ENCODE peak calls at places on chromosomes 7 and 10, in four cellular contexts. N, U, W and X are unnamed samples.

GRCh38 chr10:101725296-101725695 is 30.3 kb upstream of the FBXW4 start:
- DNase-seq in W (no peak), N (no peak), U (no peak), X (no peak)

GRCh38 chr7:45986355-45987298 is 65.6 kb upstream of the IGFBP3 start:
- DNase-seq in U (no peak), W (no peak), N (no peak), X (no peak)

GRCh38 chr7:28062197-28062988 is 118.2 kb downstream of the JAZF1 start:
- DNase-seq in U (peak; percentile 79), W (peak; percentile 73), N (no peak), X (peak; percentile 90)

GRCh38 chr10:93816123-93816747 is 58.5 kb downstream of the LGI1 start:
- DNase-seq in W (peak; percentile 72), N (peak; percentile 76), U (peak; percentile 83), X (peak; percentile 80)

GRCh38 chr10:71632896-71633600 is 86.5 kb downstream of the C10orf105 start:
- DNase-seq in N (no peak), W (no peak), U (no peak), X (no peak)

GRCh38 chr7:26167293-26167934 is 15.4 kb downstream of the NFE2L3 start:
- DNase-seq in N (no peak), U (no peak), W (no peak), X (no peak)

GRCh38 chr10:121188005-121188404 is 336.8 kb downstream of the WDR11 start:
- DNase-seq in U (no peak), N (no peak), W (peak; percentile 28), X (peak; percentile 16)

GRCh38 chr10:124128811-124129145 is 35.4 kb upstream of the CHST15 start:
- DNase-seq in N (no peak), W (no peak), U (no peak), X (no peak)

GRCh38 chr10:9944690-9945089 is 1073.0 kb upstream of the CELF2 start:
- DNase-seq in W (no peak), U (no peak), N (no peak), X (no peak)

GRCh38 chr7:31850601-31851000 is 163.6 kb downstream of the PPP1R17 start:
- DNase-seq in W (no peak), U (no peak), N (no peak), X (no peak)

GRCh38 chr10:26869528-26869927 is 8.8 kb upstream of the ABI1 start:
- DNase-seq in U (no peak), N (no peak), W (no peak), X (no peak)

GRCh38 chr10:42598249-42598873 is 40.0 kb downstream of the ZNF33B start:
- DNase-seq in U (no peak), N (no peak), W (no peak), X (no peak)

GRCh38 chr10:59708816-59709471 is 706 bp downstream of the SLC16A9 start:
- DNase-seq in W (peak; percentile 49), U (peak; percentile 65), N (peak; percentile 70), X (peak; percentile 45)

GRCh38 chr10:66804911-66805310 is 120.9 kb upstream of the LRRTM3 start:
- DNase-seq in U (no peak), N (no peak), W (no peak), X (no peak)

GRCh38 chr7:55971045-55971444 is 6.7 kb downstream of the NIPSNAP2 start:
- DNase-seq in W (no peak), U (no peak), N (no peak), X (no peak)

GRCh38 chr10:7789390-7789789 is 1.4 kb downstream of the ATP5F1C start:
- DNase-seq in U (no peak), W (no peak), N (no peak), X (peak; percentile 63)

GRCh38 chr10:65811931-65812525 is 1113.8 kb upstream of the LRRTM3 start:
- DNase-seq in N (no peak), W (no peak), U (no peak), X (peak; percentile 30)

GRCh38 chr7:27213904-27214586 is 14.2 kb upstream of the HOXA13 start:
- DNase-seq in U (no peak), N (no peak), W (no peak), X (no peak)

GRCh38 chr10:90969947-90970673 is 49.2 kb upstream of the ANKRD1 start:
- DNase-seq in U (no peak), N (no peak), W (no peak), X (no peak)

GRCh38 chr10:13001041-13001886 is at the start of gene CCDC3:
- DNase-seq in U (peak; percentile 67), N (peak; percentile 81), W (no peak), X (peak; percentile 26)

GRCh38 chr10:13684252-13684791 is 97.6 kb downstream of the PRPF18 start:
- DNase-seq in N (peak; percentile 79), W (peak; percentile 43), U (peak; percentile 77), X (peak; percentile 29)

GRCh38 chr10:27619329-27619728 is 115.2 kb downstream of the RAB18 start:
- DNase-seq in N (no peak), U (no peak), W (no peak), X (no peak)

GRCh38 chr7:135744938-135745701 is 3.5 kb downstream of the FAM180A start:
- DNase-seq in W (no peak), N (peak; percentile 74), U (peak; percentile 82), X (no peak)

GRCh38 chr10:97781541-97782331 is 9.9 kb upstream of the SFRP5 start:
- DNase-seq in U (no peak), W (no peak), N (no peak), X (no peak)

GRCh38 chr7:2724453-2725177 is 36.6 kb downstream of the AMZ1 start:
- DNase-seq in N (peak; percentile 32), U (peak; percentile 59), W (no peak), X (no peak)

GRCh38 chr7:55113760-55114541 is 95.1 kb downstream of the EGFR start:
- DNase-seq in N (no peak), W (no peak), U (no peak), X (no peak)

GRCh38 chr10:127968027-127968441 is 61.1 kb downstream of the PTPRE start:
- DNase-seq in U (peak; percentile 35), N (no peak), W (no peak), X (no peak)

GRCh38 chr10:133326745-133327650 is 9.7 kb downstream of the CALY start:
- DNase-seq in U (no peak), N (no peak), W (no peak), X (no peak)

GRCh38 chr10:34739915-34740314 is 75.2 kb downstream of the PARD3 start:
- DNase-seq in W (peak; percentile 39), U (no peak), N (no peak), X (peak; percentile 87)

GRCh38 chr7:43584200-43584586 is 1.3 kb downstream of the STK17A start:
- DNase-seq in W (peak; percentile 19), U (peak; percentile 87), N (no peak), X (no peak)

GRCh38 chr10:29921071-29921446 is 138.3 kb downstream of the JCAD start:
- DNase-seq in U (no peak), N (peak; percentile 73), W (no peak), X (peak; percentile 58)

GRCh38 chr10:95742529-95742884 is 13.5 kb upstream of the ENTPD1 start:
- DNase-seq in N (no peak), W (peak; percentile 52), U (no peak), X (peak; percentile 63)

GRCh38 chr7:18305866-18306265 is 189.7 kb upstream of the HDAC9 start:
- DNase-seq in U (no peak), W (no peak), N (no peak), X (no peak)

GRCh38 chr10:13915710-13916109 is 328.9 kb downstream of the PRPF18 start:
- DNase-seq in N (no peak), U (peak; percentile 58), W (no peak), X (no peak)

GRCh38 chr10:60444494-60445064 is 54.9 kb upstream of the ANK3 start:
- DNase-seq in N (no peak), W (no peak), U (no peak), X (no peak)

GRCh38 chr10:13117842-13118783 is 18.1 kb downstream of the OPTN start:
- DNase-seq in U (no peak), W (no peak), N (no peak), X (no peak)

GRCh38 chr10:63375458-63375857 is 90.3 kb downstream of the JMJD1C start:
- DNase-seq in W (no peak), N (no peak), U (no peak), X (no peak)

GRCh38 chr7:6252748-6253147 is 19.7 kb downstream of the CYTH3 start:
- DNase-seq in N (no peak), U (no peak), W (no peak), X (no peak)
- H3K4me1 ChIP-seq in N (peaks cover 89% of the 10 kb centered on the region), U (peaks cover 53% of the 10 kb centered on the region), W (peaks cover 8% of the 10 kb centered on the region), X (peaks cover 9% of the 10 kb centered on the region)

DNA sequence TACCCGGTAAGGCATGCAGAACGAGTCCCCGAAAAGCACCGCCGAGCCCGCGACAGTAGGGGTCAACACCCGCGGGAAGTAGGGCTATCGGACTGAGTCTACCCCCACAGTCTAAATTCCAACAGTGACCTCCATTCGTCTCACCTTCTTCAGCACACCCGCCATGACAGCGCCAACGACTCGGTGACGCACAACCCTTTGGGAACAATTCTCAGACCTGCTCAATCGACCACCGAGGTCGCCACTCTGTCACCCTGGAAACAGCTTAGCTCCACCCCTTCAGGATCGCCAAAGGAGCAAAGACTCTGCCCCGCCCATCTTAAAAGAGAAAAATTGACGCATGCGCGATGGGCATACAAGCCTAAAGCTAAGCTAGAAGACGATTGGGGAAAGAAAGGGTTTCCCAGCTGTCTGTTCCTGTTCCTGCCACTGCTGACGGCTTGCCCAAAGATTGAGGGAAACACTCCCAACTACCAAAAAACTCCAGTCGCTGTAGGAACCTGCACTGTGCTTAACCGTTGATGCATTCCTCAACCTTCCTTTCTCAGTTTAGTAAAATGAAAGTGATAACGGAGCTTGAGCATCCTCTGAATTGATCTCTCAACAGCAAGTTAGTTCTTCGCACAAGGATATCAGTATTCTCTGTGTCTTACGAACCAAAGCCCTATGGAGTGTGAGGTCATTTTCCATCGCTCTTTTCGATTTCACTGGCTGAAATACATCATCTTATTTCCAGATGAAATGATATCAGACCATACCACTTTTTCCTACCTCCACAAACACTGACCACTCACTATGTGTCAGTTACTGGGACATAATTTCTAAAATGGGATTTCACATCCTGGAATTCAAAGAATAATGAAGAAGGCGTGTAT is at the start of gene NDUFA5:
- DNase-seq in N (peak; percentile 99), W (peak; percentile 98), U (peak; percentile 99), X (peak; percentile 99)
- H3K4me3 ChIP-seq in N (peak within 1 kb of the TSS; percentile 96), W (peak within 1 kb of the TSS; percentile 77), U (peak within 1 kb of the TSS; percentile 86), X (peak within 1 kb of the TSS; percentile 93)

GRCh38 chr10:128976886-128977285 is 490.2 kb upstream of the MGMT start:
- DNase-seq in W (no peak), N (no peak), U (no peak), X (no peak)

GRCh38 chr10:128982179-128982915 is 484.7 kb upstream of the MGMT start:
- DNase-seq in N (no peak), U (no peak), W (no peak), X (no peak)

GRCh38 chr10:128979405-128979804 is 487.6 kb upstream of the MGMT start:
- DNase-seq in U (no peak), N (no peak), W (no peak), X (no peak)

DNA sequence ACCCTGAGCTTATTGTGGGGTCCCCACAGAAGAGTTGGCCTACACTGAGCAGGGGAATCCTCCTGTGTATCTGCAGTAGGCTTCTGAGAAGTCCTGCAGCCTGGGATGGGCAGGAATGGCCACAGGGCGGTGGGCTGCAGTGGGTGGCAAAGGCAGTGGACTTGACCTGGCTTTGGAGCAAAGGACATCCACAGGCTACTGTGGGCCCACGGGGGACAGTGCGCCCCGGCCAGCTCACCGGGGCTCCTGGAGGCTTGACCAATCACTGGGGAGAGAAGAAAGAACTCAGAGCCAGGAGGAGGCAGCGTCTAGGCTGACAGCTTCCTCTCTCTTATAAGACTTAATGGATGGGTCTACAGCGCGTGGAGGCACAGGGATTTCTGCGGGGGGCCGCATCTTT is 488.8 kb upstream of the MGMT start:
- DNase-seq in U (no peak), N (no peak), W (no peak), X (no peak)
- TF ChIP-seq CTCF in U (no peak), N (no peak), W (no peak), X (no peak)

GRCh38 chr10:79131730-79132644 is 63.2 kb downstream of the ZMIZ1 start:
- DNase-seq in U (no peak), W (no peak), N (no peak), X (no peak)
- H3K4me1 ChIP-seq in U (peaks cover 17% of the 10 kb centered on the region), W (peaks cover 2% of the 10 kb centered on the region), N (peaks cover 44% of the 10 kb centered on the region), X (peaks cover 35% of the 10 kb centered on the region)